ENCODE peak calls at places on chromosomes 4 and X, in eight cellular contexts. P is T-helper 9 cell; B is K562; M is activated CD4-positive, alpha-beta T cell treated with anti-CD3 and anti-CD28 coated beads, Interleukin-2, amount 50 U/mL, for 1 hour; Z is activated gamma-delta T cell treated with Interleukin-2 at 50 U/mL for 16 hours; K is D341Med; X is stimulated activated CD4-positive, alpha-beta T cell treated with anti-CD3 and anti-CD28 coated beads, Interleukin-2, amount 100 ng/mL, for 24 hours; A is T-helper 1 cell. F is an unnamed sample.

GRCh38 chr4:175560628-175561027 is 251.4 kb downstream of the GPM6A start:
- DNase-seq in X (no peak), P (no peak), B (no peak), Z (no peak), M (no peak), A (no peak), K (peak), F (no peak)

GRCh38 chr4:24992968-24993367 is 37.8 kb downstream of the LGI2 start:
- DNase-seq in M (no peak), X (no peak), Z (no peak), A (no peak), P (no peak), B (no peak), K (no peak), F (no peak)

GRCh38 chr4:188262464-188262863 is 123.2 kb downstream of the TRIML1 start:
- DNase-seq in P (no peak), A (no peak), X (no peak), K (no peak), B (no peak), Z (no peak), M (no peak), F (no peak)

GRCh38 chrX:93673056-93673868 is at the start of gene NAP1L3:
- DNase-seq in P (peak), K (peak), M (peak), B (no peak), Z (peak), X (peak), A (peak), F (no peak)

GRCh38 chr4:2497931-2498330 is 29.0 kb downstream of the RNF4 start:
- DNase-seq in P (no peak), M (no peak), A (no peak), X (no peak), Z (no peak), B (no peak), K (no peak), F (peak)

GRCh38 chr4:18318682-18319410 is 297.3 kb upstream of the LCORL start:
- DNase-seq in K (no peak), A (no peak), P (no peak), Z (no peak), X (no peak), M (no peak), B (no peak), F (no peak)

GRCh38 chr4:115491686-115492085 is 378.3 kb upstream of the NDST4 start:
- DNase-seq in Z (no peak), A (no peak), P (no peak), X (no peak), K (no peak), M (no peak), B (no peak), F (no peak)

GRCh38 chr4:42048394-42048793 is 58.1 kb downstream of the SLC30A9 start:
- DNase-seq in P (no peak), A (no peak), X (no peak), K (no peak), M (no peak), B (no peak), Z (no peak), F (no peak)

GRCh38 chrX:40579880-40580536 is 762 bp upstream of the ATP6AP2 start:
- DNase-seq in M (no peak), A (no peak), X (no peak), P (no peak), Z (no peak), K (no peak), B (no peak), F (no peak)

GRCh38 chrX:81206471-81206870 is 4.6 kb downstream of the SH3BGRL start:
- DNase-seq in A (no peak), M (no peak), P (no peak), Z (no peak), B (no peak), K (no peak), X (no peak), F (no peak)

GRCh38 chr4:95867919-95868318 is 28.0 kb downstream of the PDHA2 start:
- DNase-seq in P (no peak), Z (no peak), A (no peak), X (no peak), M (no peak), B (peak), K (no peak), F (no peak)

GRCh38 chr4:1009647-1010521 is 1.5 kb upstream of the FGFRL1 start:
- DNase-seq in B (peak), P (peak), A (peak), M (peak), K (peak), Z (peak), X (peak), F (peak)

GRCh38 chr4:2354127-2354526 is 64.3 kb downstream of the ZFYVE28 start:
- DNase-seq in B (peak), K (peak), X (no peak), A (no peak), M (peak), Z (peak), P (peak), F (no peak)

GRCh38 chr4:140098481-140099132 is 55.4 kb downstream of the MAML3 start:
- DNase-seq in B (no peak), P (no peak), X (no peak), Z (no peak), M (no peak), K (no peak), A (no peak), F (no peak)